ENCODE peak calls at places on chromosomes 4 and X, in six cellular contexts. One of them, this sample, is unnamed.

GRCh38 chr4:125368684-125369083 is 53.9 kb downstream of the FAT4 start:
- DNase-seq in H4: peak
- DNase-seq in body of pancreas: no peak
- DNase-seq in cerebellum: no peak
- DNase-seq in PC-9: no peak
- DNase-seq in activated naive CD4-positive, alpha-beta T cell treated with anti-CD3 and anti-CD28 coated beads for 36 hours: no peak
- DNase-seq in this sample: no peak

GRCh38 chr4:5992171-5993062 is 25.8 kb downstream of the C4orf50 start:
- DNase-seq in H4: no peak
- DNase-seq in cerebellum: no peak
- DNase-seq in body of pancreas: no peak
- DNase-seq in PC-9: no peak
- DNase-seq in activated naive CD4-positive, alpha-beta T cell treated with anti-CD3 and anti-CD28 coated beads for 36 hours: no peak
- DNase-seq in this sample: peak

GRCh38 chr4:2792711-2793577 is at the start of gene SH3BP2:
- DNase-seq in PC-9: peak
- DNase-seq in activated naive CD4-positive, alpha-beta T cell treated with anti-CD3 and anti-CD28 coated beads for 36 hours: peak
- DNase-seq in cerebellum: peak
- DNase-seq in body of pancreas: peak
- DNase-seq in H4: peak
- DNase-seq in this sample: peak

GRCh38 chr4:609400-610050 is 15.8 kb upstream of the PDE6B start:
- DNase-seq in body of pancreas: no peak
- DNase-seq in cerebellum: no peak
- DNase-seq in PC-9: no peak
- DNase-seq in activated naive CD4-positive, alpha-beta T cell treated with anti-CD3 and anti-CD28 coated beads for 36 hours: no peak
- DNase-seq in H4: no peak
- DNase-seq in this sample: no peak

GRCh38 chr4:140092094-140092820 is 61.7 kb downstream of the MAML3 start:
- DNase-seq in cerebellum: peak
- DNase-seq in activated naive CD4-positive, alpha-beta T cell treated with anti-CD3 and anti-CD28 coated beads for 36 hours: peak
- DNase-seq in body of pancreas: peak
- DNase-seq in H4: peak
- DNase-seq in PC-9: peak
- DNase-seq in this sample: peak

GRCh38 chr4:20313237-20314030 is 61.7 kb downstream of the SLIT2 start:
- DNase-seq in cerebellum: no peak
- DNase-seq in activated naive CD4-positive, alpha-beta T cell treated with anti-CD3 and anti-CD28 coated beads for 36 hours: peak
- DNase-seq in PC-9: no peak
- DNase-seq in body of pancreas: peak
- DNase-seq in H4: no peak
- DNase-seq in this sample: no peak

GRCh38 chr4:26992657-26993361 is 132.2 kb downstream of the STIM2 start:
- DNase-seq in body of pancreas: peak
- DNase-seq in PC-9: no peak
- DNase-seq in cerebellum: peak
- DNase-seq in activated naive CD4-positive, alpha-beta T cell treated with anti-CD3 and anti-CD28 coated beads for 36 hours: peak
- DNase-seq in H4: peak
- DNase-seq in this sample: no peak

GRCh38 chr4:1358421-1359160 is 11.6 kb downstream of the UVSSA start:
- DNase-seq in activated naive CD4-positive, alpha-beta T cell treated with anti-CD3 and anti-CD28 coated beads for 36 hours: no peak
- DNase-seq in PC-9: no peak
- DNase-seq in body of pancreas: no peak
- DNase-seq in cerebellum: no peak
- DNase-seq in H4: no peak
- DNase-seq in this sample: no peak

GRCh38 chr4:86055898-86056297 is 304.0 kb downstream of the MAPK10 start:
- DNase-seq in body of pancreas: no peak
- DNase-seq in activated naive CD4-positive, alpha-beta T cell treated with anti-CD3 and anti-CD28 coated beads for 36 hours: no peak
- DNase-seq in H4: no peak
- DNase-seq in PC-9: no peak
- DNase-seq in cerebellum: no peak
- DNase-seq in this sample: no peak

GRCh38 chrX:71250856-71251255 is 3.1 kb downstream of the ZMYM3 start:
- DNase-seq in PC-9: no peak
- DNase-seq in cerebellum: no peak
- DNase-seq in activated naive CD4-positive, alpha-beta T cell treated with anti-CD3 and anti-CD28 coated beads for 36 hours: no peak
- DNase-seq in H4: no peak
- DNase-seq in body of pancreas: no peak
- DNase-seq in this sample: no peak

GRCh38 chrX:50152421-50152820 is 48.4 kb downstream of the AKAP4 start:
- DNase-seq in cerebellum: no peak
- DNase-seq in H4: no peak
- DNase-seq in PC-9: no peak
- DNase-seq in body of pancreas: no peak
- DNase-seq in activated naive CD4-positive, alpha-beta T cell treated with anti-CD3 and anti-CD28 coated beads for 36 hours: no peak
- DNase-seq in this sample: no peak